ENCODE peak calls at places on chromosomes 16 and 17, in four cellular contexts. One of them, this sample, is unnamed.

GRCh38 chr16:4733211-4733742 is 794 bp downstream of the ANKS3 start:
- DNase-seq in K562: no peak
- DNase-seq in GM12878: no peak
- DNase-seq in HepG2: no peak
- DNase-seq in this sample: no peak

GRCh38 chr17:29614345-29615047 is 8.2 kb downstream of the CORO6 start:
- DNase-seq in HepG2: no peak
- DNase-seq in K562: no peak
- DNase-seq in GM12878: no peak
- DNase-seq in this sample: no peak

GRCh38 chr16:55502801-55503366 is 6.0 kb upstream of the LPCAT2 start:
- DNase-seq in K562: no peak
- DNase-seq in HepG2: peak; percentile 79
- DNase-seq in GM12878: no peak
- DNase-seq in this sample: no peak

GRCh38 chr16:86931410-86931941 is 353.1 kb downstream of the FOXL1 start:
- DNase-seq in HepG2: no peak
- DNase-seq in GM12878: no peak
- DNase-seq in K562: peak; percentile 36
- DNase-seq in this sample: no peak

GRCh38 chr16:10037771-10038170 is 144.5 kb downstream of the GRIN2A start:
- DNase-seq in K562: no peak
- DNase-seq in GM12878: no peak
- DNase-seq in HepG2: no peak
- DNase-seq in this sample: no peak

GRCh38 chr17:41975099-41976083 is 8.8 kb downstream of the CNP start:
- DNase-seq in GM12878: no peak
- DNase-seq in HepG2: no peak
- DNase-seq in K562: no peak
- DNase-seq in this sample: no peak

GRCh38 chr16:11586856-11587642 is at the start of gene LITAF:
- DNase-seq in K562: peak; percentile 55
- DNase-seq in HepG2: no peak
- DNase-seq in GM12878: no peak
- DNase-seq in this sample: peak; percentile 55

GRCh38 chr17:40615295-40615988 is 32.2 kb downstream of the SMARCE1 start:
- DNase-seq in K562: peak; percentile 75
- DNase-seq in HepG2: peak; percentile 76
- DNase-seq in GM12878: peak; percentile 93
- DNase-seq in this sample: peak; percentile 58

GRCh38 chr17:60579090-60579489 is 20.9 kb upstream of the PPM1D start:
- DNase-seq in K562: no peak
- DNase-seq in GM12878: no peak
- DNase-seq in HepG2: no peak
- DNase-seq in this sample: no peak

GRCh38 chr17:59807892-59808509 is 84.7 kb downstream of the TUBD1 start:
- DNase-seq in GM12878: no peak
- DNase-seq in HepG2: no peak
- DNase-seq in K562: no peak
- DNase-seq in this sample: no peak

GRCh38 chr16:54932737-54933254 is 2.1 kb downstream of the IRX5 start:
- DNase-seq in HepG2: no peak
- DNase-seq in GM12878: no peak
- DNase-seq in K562: no peak
- DNase-seq in this sample: no peak

GRCh38 chr17:14775761-14776492 is 475.0 kb downstream of the HS3ST3B1 start:
- DNase-seq in HepG2: no peak
- DNase-seq in K562: no peak
- DNase-seq in GM12878: no peak
- DNase-seq in this sample: no peak

GRCh38 chr16:19542138-19542821 is 13.2 kb upstream of the VPS35L start:
- DNase-seq in K562: no peak
- DNase-seq in HepG2: peak; percentile 98
- DNase-seq in GM12878: no peak
- DNase-seq in this sample: no peak

GRCh38 chr17:67818110-67819002 is 6.9 kb upstream of the BPTF start:
- DNase-seq in HepG2: no peak
- DNase-seq in GM12878: peak; percentile 88
- DNase-seq in K562: no peak
- DNase-seq in this sample: no peak

GRCh38 chr16:68423771-68424170 is 24.5 kb downstream of the SMPD3 start:
- DNase-seq in GM12878: no peak
- DNase-seq in K562: no peak
- DNase-seq in HepG2: no peak
- DNase-seq in this sample: no peak

GRCh38 chr17:19004601-19005441 is at the start of gene FAM83G:
- DNase-seq in GM12878: peak; percentile 19
- DNase-seq in HepG2: peak; percentile 69
- DNase-seq in K562: peak; percentile 86
- DNase-seq in this sample: peak; percentile 53

GRCh38 chr17:38705803-38706624 is 941 bp downstream of the MLLT6 start:
- DNase-seq in K562: peak; percentile 49
- DNase-seq in GM12878: no peak
- DNase-seq in HepG2: peak; percentile 63
- DNase-seq in this sample: no peak

GRCh38 chr16:89904606-89905510 is 13.8 kb upstream of the MC1R start:
- DNase-seq in K562: no peak
- DNase-seq in GM12878: no peak
- DNase-seq in HepG2: no peak
- DNase-seq in this sample: no peak

GRCh38 chr16:85269165-85269564 is 156.9 kb upstream of the CIBAR2 start:
- DNase-seq in HepG2: no peak
- DNase-seq in K562: no peak
- DNase-seq in GM12878: no peak
- DNase-seq in this sample: no peak

GRCh38 chr16:48637039-48637438 is 27.1 kb upstream of the N4BP1 start:
- DNase-seq in K562: no peak
- DNase-seq in GM12878: no peak
- DNase-seq in HepG2: no peak
- DNase-seq in this sample: no peak

GRCh38 chr16:11245988-11246387 is 10.0 kb downstream of the SOCS1 start:
- DNase-seq in K562: no peak
- DNase-seq in HepG2: no peak
- DNase-seq in GM12878: no peak
- DNase-seq in this sample: no peak

GRCh38 chr17:78356163-78356713 is 3.6 kb downstream of the SOCS3 start:
- DNase-seq in K562: peak; percentile 75
- DNase-seq in HepG2: no peak
- DNase-seq in GM12878: peak; percentile 97
- DNase-seq in this sample: no peak

GRCh38 chr16:31105677-31106213 is 2.4 kb upstream of the BCKDK start:
- DNase-seq in GM12878: no peak
- DNase-seq in HepG2: peak; percentile 79
- DNase-seq in K562: peak; percentile 89
- DNase-seq in this sample: peak; percentile 79
- TF ChIP-seq FOXK2 in GM12878: no peak
- TF ChIP-seq FOXK2 in HepG2: no peak
- TF ChIP-seq FOXK2 in K562: peak; percentile 60
- TF ChIP-seq FOXK2 in this sample: no peak

GRCh38 chr17:48499248-48499647 is 31.6 kb downstream of the HOXB1 start:
- DNase-seq in HepG2: no peak
- DNase-seq in GM12878: no peak
- DNase-seq in K562: no peak
- DNase-seq in this sample: no peak
- TF ChIP-seq FOXK2 in HepG2: no peak
- TF ChIP-seq FOXK2 in GM12878: no peak
- TF ChIP-seq FOXK2 in K562: no peak
- TF ChIP-seq FOXK2 in this sample: no peak

GRCh38 chr17:82419471-82419995 is 1.1 kb upstream of the OGFOD3 start:
- DNase-seq in HepG2: no peak
- DNase-seq in GM12878: no peak
- DNase-seq in K562: peak; percentile 23
- DNase-seq in this sample: no peak

GRCh38 chr17:82428546-82428945 is 10.2 kb upstream of the OGFOD3 start:
- DNase-seq in GM12878: no peak
- DNase-seq in HepG2: no peak
- DNase-seq in K562: no peak
- DNase-seq in this sample: no peak

GRCh38 chr17:82424863-82425159 is 6.4 kb upstream of the OGFOD3 start:
- DNase-seq in GM12878: no peak
- DNase-seq in HepG2: no peak
- DNase-seq in K562: no peak
- DNase-seq in this sample: no peak

GRCh38 chr17:82429824-82430223 is 11.4 kb upstream of the OGFOD3 start:
- DNase-seq in GM12878: no peak
- DNase-seq in HepG2: no peak
- DNase-seq in K562: no peak
- DNase-seq in this sample: no peak

GRCh38 chr17:82424001-82424862 is 5.8 kb upstream of the OGFOD3 start:
- DNase-seq in GM12878: no peak
- DNase-seq in K562: peak; percentile 78
- DNase-seq in HepG2: peak; percentile 72
- DNase-seq in this sample: peak; percentile 55
- TF ChIP-seq FOXK2 in GM12878: no peak
- TF ChIP-seq FOXK2 in K562: no peak
- TF ChIP-seq FOXK2 in HepG2: no peak
- TF ChIP-seq FOXK2 in this sample: no peak

DNA sequence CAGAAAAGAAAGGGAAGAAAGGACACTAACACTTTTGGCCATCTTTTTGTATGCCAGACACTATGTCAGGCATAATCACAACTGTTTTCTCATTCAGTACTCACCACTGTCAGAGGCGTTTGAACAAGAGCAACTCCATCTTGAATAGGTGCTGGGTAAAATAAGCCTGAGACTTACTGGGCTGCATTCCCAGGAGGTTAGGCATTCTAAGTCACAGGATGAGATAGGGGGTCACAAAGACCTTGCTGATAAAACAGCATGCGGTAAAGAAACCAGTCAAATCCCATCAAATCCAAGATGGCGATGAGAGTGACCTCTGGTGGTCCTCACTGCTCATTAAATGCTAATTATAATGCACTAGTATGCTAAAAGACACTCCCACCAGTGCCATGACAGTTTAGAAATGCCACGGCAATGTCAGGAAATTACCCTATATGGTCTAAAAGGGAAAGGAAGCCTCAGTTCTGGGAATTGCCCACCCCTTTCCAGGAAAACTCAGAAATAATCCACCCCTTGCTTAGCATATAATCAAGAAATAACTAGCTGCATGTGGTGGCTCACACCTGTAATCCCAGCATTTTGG is 14.9 kb upstream of the LYRM9 start:
- DNase-seq in HepG2: no peak
- DNase-seq in K562: peak; percentile 68
- DNase-seq in GM12878: no peak
- DNase-seq in this sample: no peak
- TF ChIP-seq FOXK2 in HepG2: no peak
- TF ChIP-seq FOXK2 in K562: no peak
- TF ChIP-seq FOXK2 in GM12878: no peak
- TF ChIP-seq FOXK2 in this sample: no peak

GRCh38 chr17:57946798-57947358 is 8.3 kb downstream of the CUEDC1 start:
- DNase-seq in K562: peak; percentile 46
- DNase-seq in GM12878: peak; percentile 73
- DNase-seq in HepG2: peak; percentile 80
- DNase-seq in this sample: no peak

GRCh38 chr17:57948169-57948554 is 7.0 kb downstream of the CUEDC1 start:
- DNase-seq in HepG2: no peak
- DNase-seq in K562: no peak
- DNase-seq in GM12878: no peak
- DNase-seq in this sample: no peak

GRCh38 chr17:57947369-57947768 is 7.8 kb downstream of the CUEDC1 start:
- DNase-seq in K562: no peak
- DNase-seq in GM12878: no peak
- DNase-seq in HepG2: no peak
- DNase-seq in this sample: no peak

GRCh38 chr17:57948555-57949420 is 6.4 kb downstream of the CUEDC1 start:
- DNase-seq in K562: peak; percentile 37
- DNase-seq in HepG2: no peak
- DNase-seq in GM12878: no peak
- DNase-seq in this sample: no peak

GRCh38 chr17:57949649-57950048 is 5.6 kb downstream of the CUEDC1 start:
- DNase-seq in GM12878: no peak
- DNase-seq in HepG2: no peak
- DNase-seq in K562: no peak
- DNase-seq in this sample: no peak
- TF ChIP-seq FOXK2 in GM12878: no peak
- TF ChIP-seq FOXK2 in HepG2: no peak
- TF ChIP-seq FOXK2 in K562: no peak
- TF ChIP-seq FOXK2 in this sample: no peak

DNA sequence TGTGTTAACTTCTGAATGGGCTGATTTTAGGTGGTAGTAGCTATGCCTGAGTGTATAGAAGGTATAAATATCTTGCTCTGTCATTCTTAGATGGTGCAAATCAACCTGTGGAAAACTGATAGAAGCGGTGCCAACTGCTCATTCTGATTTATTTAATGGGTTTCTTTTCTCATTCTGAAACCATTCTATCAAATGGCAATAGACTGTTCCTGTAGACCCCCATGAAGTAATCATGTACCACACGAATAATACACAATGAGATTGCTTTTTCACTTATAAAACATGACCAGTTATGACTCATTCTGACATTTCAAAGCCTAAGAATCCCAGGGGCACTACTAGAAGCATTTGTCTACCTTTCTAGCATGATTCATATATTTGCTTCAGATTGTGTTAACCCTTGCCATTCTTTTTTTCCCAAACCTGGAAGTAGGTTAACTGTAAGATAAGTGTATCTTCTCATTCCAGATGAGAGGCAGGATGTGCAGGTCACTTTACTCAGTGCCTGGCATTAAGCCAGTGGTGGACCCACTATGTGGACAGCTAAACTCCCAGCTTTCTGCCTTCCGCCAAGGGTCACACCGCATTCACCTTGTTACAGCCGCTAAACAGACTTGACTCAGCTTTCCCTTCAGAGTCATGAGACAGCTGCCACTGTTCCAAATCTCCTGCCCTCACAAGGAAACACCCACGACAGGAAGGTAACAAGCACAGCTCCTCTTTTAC is 16.4 kb upstream of the SLC16A11 start:
- DNase-seq in K562: peak; percentile 68
- DNase-seq in GM12878: no peak
- DNase-seq in HepG2: peak; percentile 59
- DNase-seq in this sample: no peak
- TF ChIP-seq FOXK2 in K562: no peak
- TF ChIP-seq FOXK2 in GM12878: no peak
- TF ChIP-seq FOXK2 in HepG2: no peak
- TF ChIP-seq FOXK2 in this sample: no peak

GRCh38 chr17:76204277-76204676 is 36.0 kb downstream of the RNF157 start:
- DNase-seq in K562: no peak
- DNase-seq in HepG2: peak; percentile 43
- DNase-seq in GM12878: no peak
- DNase-seq in this sample: no peak
- TF ChIP-seq FOXK2 in K562: no peak
- TF ChIP-seq FOXK2 in HepG2: no peak
- TF ChIP-seq FOXK2 in GM12878: no peak
- TF ChIP-seq FOXK2 in this sample: no peak

This sample was measured in HEK293T.